ENCODE peak calls at places on chromosomes 1 and 21, in seven cellular contexts. C is H7, V is dorsolateral prefrontal cortex, F is fibroblast of pulmonary artery, L is NCI-H226, Z is NCI-H1048, A is HEK293T. E is an unnamed sample.

GRCh38 chr1:7852778-7853177 is at the start of gene UTS2:
- DNase-seq in A (no peak), C (no peak), V (no peak), F (no peak), L (no peak), Z (no peak), E (peak)

GRCh38 chr1:199690520-199690919 is 337.0 kb upstream of the NR5A2 start:
- DNase-seq in Z (no peak), V (no peak), L (no peak), C (no peak), A (no peak), F (no peak), E (no peak)

GRCh38 chr1:66769512-66770229 is 17.4 kb downstream of the DYNLT5 start:
- DNase-seq in C (no peak), V (no peak), Z (no peak), F (peak), L (no peak), A (no peak), E (no peak)

GRCh38 chr1:180299486-180300246 is 69.6 kb downstream of the LHX4 start:
- DNase-seq in Z (no peak), C (no peak), A (no peak), V (no peak), F (no peak), L (no peak), E (no peak)

GRCh38 chr1:162349635-162350330 is 26.9 kb downstream of the SPATA46 start:
- DNase-seq in F (peak), A (peak), C (no peak), Z (no peak), L (peak), V (no peak), E (peak)

GRCh38 chr1:99748419-99748818 is 18.0 kb downstream of the FRRS1 start:
- DNase-seq in A (no peak), F (no peak), L (no peak), Z (no peak), C (no peak), V (no peak), E (no peak)

GRCh38 chr1:9238550-9238949 is 4.0 kb downstream of the H6PD start:
- DNase-seq in L (no peak), V (no peak), F (no peak), A (no peak), C (no peak), Z (no peak), E (no peak)

GRCh38 chr21:41778974-41779600 is 12.2 kb upstream of the RIPK4 start:
- DNase-seq in A (no peak), V (no peak), C (peak), Z (peak), L (no peak), F (no peak), E (peak)

GRCh38 chr21:36728371-36729111 is 29.6 kb downstream of the SIM2 start:
- DNase-seq in Z (no peak), C (peak), V (no peak), L (no peak), F (no peak), A (no peak), E (no peak)

GRCh38 chr1:31602081-31602480 is 15.4 kb upstream of the HCRTR1 start:
- DNase-seq in A (no peak), L (no peak), F (no peak), Z (no peak), V (no peak), C (no peak), E (no peak)

GRCh38 chr1:151485685-151486255 is 25.4 kb upstream of the CGN start:
- DNase-seq in C (peak), F (peak), A (no peak), L (peak), Z (no peak), V (no peak), E (no peak)